ENCODE peak calls at places on chromosomes 2 and 18, in eight cellular contexts. D is T-helper 2 cell; C is hepatocyte; T is osteoblast; S is activated CD8-positive, alpha-beta T cell treated with anti-CD3 and anti-CD28 coated beads for 36 hours; V is NCI-H1092 treated with DMSO at 0.1 percent for 48 hours; H is hypothalamus; E is GDM1. A is an unnamed sample.

GRCh38 chr2:119240311-119241204 is 16.9 kb downstream of the STEAP3 start:
- DNase-seq in D (no peak), C (peak; percentile 66), T (peak; percentile 93), S (no peak), V (peak; percentile 83), H (no peak), E (no peak), A (no peak)

GRCh38 chr2:162591403-162592083 is 247.0 kb downstream of the KCNH7 start:
- DNase-seq in D (no peak), C (no peak), T (no peak), S (no peak), V (no peak), H (no peak), E (no peak), A (no peak)

GRCh38 chr2:145002624-145003023 is 482.7 kb upstream of the ZEB2 start:
- DNase-seq in D (no peak), C (no peak), T (no peak), S (no peak), V (no peak), H (no peak), E (no peak), A (no peak)

GRCh38 chr2:216351172-216351925 is 20.9 kb downstream of the MARCHF4 start:
- DNase-seq in D (peak; percentile 19), C (no peak), T (no peak), S (no peak), V (no peak), H (no peak), E (no peak), A (no peak)

GRCh38 chr2:220353897-220354296 is 726.5 kb downstream of the SLC4A3 start:
- DNase-seq in D (no peak), C (no peak), T (no peak), S (no peak), V (no peak), H (no peak), E (no peak), A (no peak)

GRCh38 chr2:149017116-149017985 is 21.1 kb upstream of the LYPD6B start:
- DNase-seq in D (peak; percentile 69), C (peak; percentile 92), T (no peak), S (peak; percentile 87), V (peak; percentile 60), H (peak; percentile 48), E (peak; percentile 54), A (peak; percentile 80)

GRCh38 chr2:65390134-65390533 is 42.3 kb downstream of the SPRED2 start:
- DNase-seq in D (no peak), C (no peak), T (no peak), S (peak; percentile 64), V (no peak), H (no peak), E (no peak), A (peak; percentile 57)

GRCh38 chr2:138235041-138235440 is 266.5 kb upstream of the SPOPL start:
- DNase-seq in D (no peak), C (no peak), T (no peak), S (no peak), V (no peak), H (no peak), E (no peak), A (no peak)

GRCh38 chr2:15043336-15044058 is 411.0 kb downstream of the LRATD1 start:
- DNase-seq in D (no peak), C (no peak), T (no peak), S (no peak), V (no peak), H (no peak), E (no peak), A (no peak)

GRCh38 chr2:23467618-23468017 is 82.6 kb downstream of the KLHL29 start:
- DNase-seq in D (no peak), C (no peak), T (no peak), S (no peak), V (no peak), H (no peak), E (no peak), A (no peak)

GRCh38 chr18:77099501-77100370 is 32.8 kb downstream of the MBP start:
- DNase-seq in D (peak; percentile 69), C (no peak), T (no peak), S (peak; percentile 63), V (no peak), H (no peak), E (no peak), A (peak; percentile 50)

GRCh38 chr2:81002906-81003305 is 698.4 kb upstream of the LRRTM1 start:
- DNase-seq in D (no peak), C (no peak), T (no peak), S (no peak), V (no peak), H (no peak), E (no peak), A (no peak)

GRCh38 chr2:204019572-204020501 is 83.3 kb downstream of the ICOS start:
- DNase-seq in D (peak; percentile 94), C (no peak), T (peak; percentile 43), S (peak; percentile 79), V (no peak), H (no peak), E (no peak), A (peak; percentile 86)

GRCh38 chr2:112622528-112622849 is 23.2 kb upstream of the SLC20A1 start:
- DNase-seq in D (no peak), C (peak; percentile 40), T (no peak), S (no peak), V (no peak), H (no peak), E (no peak), A (no peak)

GRCh38 chr18:72107647-72108046 is 436.5 kb downstream of the CBLN2 start:
- DNase-seq in D (no peak), C (peak; percentile 13), T (peak; percentile 56), S (no peak), V (peak; percentile 41), H (no peak), E (no peak), A (no peak)

GRCh38 chr18:9507565-9508088 is 32.3 kb downstream of the RALBP1 start:
- DNase-seq in D (no peak), C (no peak), T (no peak), S (no peak), V (no peak), H (no peak), E (no peak), A (no peak)

GRCh38 chr2:241733391-241734207 is 831 bp upstream of the D2HGDH start:
- DNase-seq in D (no peak), C (no peak), T (no peak), S (no peak), V (no peak), H (no peak), E (no peak), A (peak; percentile 13)

GRCh38 chr2:96427917-96428316 is 77.2 kb downstream of the NEURL3 start:
- DNase-seq in D (peak; percentile 22), C (peak; percentile 51), T (peak; percentile 68), S (peak; percentile 26), V (no peak), H (no peak), E (no peak), A (peak; percentile 56)

GRCh38 chr18:22517356-22517755 is 99.6 kb upstream of the CTAGE1 start:
- DNase-seq in D (no peak), C (peak; percentile 54), T (no peak), S (no peak), V (no peak), H (no peak), E (no peak), A (no peak)

GRCh38 chr2:27667439-27667838 is 3.8 kb downstream of the SLC4A1AP start:
- DNase-seq in D (no peak), C (no peak), T (no peak), S (no peak), V (no peak), H (no peak), E (no peak), A (no peak)

A was measured in activated CD4-positive, alpha-beta memory T cell treated with anti-CD3 and anti-CD28 coated beads for 36 hours.